ENCODE peak calls at places on chromosomes 13 and 19, in six cellular contexts. I, F, G, E, D and V are unnamed samples.

GRCh38 chr19:280541-281007 is 10.6 kb downstream of the PLPP2 start:
- DNase-seq in I (no peak), G (no peak), D (no peak), F (no peak), E (no peak), V (no peak)

GRCh38 chr13:110042253-110042652 is 255.9 kb upstream of the IRS2 start:
- DNase-seq in I (no peak), E (no peak), F (no peak), D (no peak), G (no peak), V (no peak)

GRCh38 chr13:42494157-42494556 is 79.8 kb upstream of the TNFSF11 start:
- DNase-seq in I (no peak), D (no peak), G (no peak), E (no peak), F (no peak), V (no peak)

GRCh38 chr19:48633148-48634035 is 3.8 kb downstream of the DBP start:
- DNase-seq in E (no peak), D (no peak), G (no peak), I (no peak), F (peak), V (no peak)

GRCh38 chr19:4061683-4062575 is 4.8 kb downstream of the ZBTB7A start:
- DNase-seq in G (no peak), E (no peak), I (no peak), F (peak), D (no peak), V (no peak)

GRCh38 chr19:2517881-2518601 is 42.1 kb downstream of the GADD45B start:
- DNase-seq in D (peak), G (no peak), F (no peak), E (no peak), I (no peak), V (no peak)

GRCh38 chr13:73625562-73626339 is 508.5 kb downstream of the KLF12 start:
- DNase-seq in I (no peak), D (peak), G (no peak), E (no peak), F (no peak), V (no peak)

GRCh38 chr19:50969413-50969760 is at the start of gene KLK6:
- DNase-seq in I (peak), F (peak), D (no peak), E (peak), G (no peak), V (no peak)

GRCh38 chr13:24106429-24106828 is 54.1 kb upstream of the SPATA13 start:
- DNase-seq in D (no peak), F (no peak), E (no peak), I (no peak), G (no peak), V (no peak)

GRCh38 chr19:42122691-42123607 is 9.3 kb downstream of the POU2F2 start:
- DNase-seq in G (no peak), D (no peak), I (no peak), E (no peak), F (no peak), V (no peak)

GRCh38 chr19:6393074-6393981 is at the start of gene GTF2F1:
- DNase-seq in F (peak), E (peak), I (peak), G (peak), D (peak), V (peak)

GRCh38 chr13:112588490-112589297 is 741 bp upstream of the TUBGCP3 start:
- DNase-seq in E (no peak), F (no peak), G (no peak), I (no peak), D (no peak), V (no peak)

GRCh38 chr19:12937243-12938053 is 961 bp upstream of the CALR start:
- DNase-seq in E (no peak), F (no peak), G (no peak), I (peak), D (no peak), V (no peak)

GRCh38 chr13:33639158-33639557 is 178.8 kb upstream of the RFC3 start:
- DNase-seq in G (peak), D (no peak), I (no peak), E (no peak), F (peak), V (no peak)

GRCh38 chr19:10517361-10517759 is at the start of gene S1PR5:
- DNase-seq in F (no peak), D (no peak), G (no peak), E (no peak), I (no peak), V (no peak)

GRCh38 chr13:113406321-113407102 is 42.6 kb upstream of the GRTP1 start:
- DNase-seq in E (no peak), I (no peak), F (no peak), D (no peak), G (no peak), V (no peak)

GRCh38 chr13:103471896-103472295 is 405.7 kb upstream of the SLC10A2 start:
- DNase-seq in G (no peak), F (no peak), D (no peak), I (no peak), E (no peak), V (no peak)

GRCh38 chr13:40609972-40610726 is 56.3 kb downstream of the FOXO1 start:
- DNase-seq in G (no peak), I (no peak), E (peak), F (peak), D (no peak), V (no peak)

GRCh38 chr13:112616586-112617381 is 28.8 kb upstream of the TUBGCP3 start:
- DNase-seq in I (peak), D (no peak), E (no peak), G (no peak), F (peak), V (no peak)

GRCh38 chr19:48644355-48644754 is 1.6 kb downstream of the CA11 start:
- DNase-seq in G (no peak), E (no peak), D (no peak), I (no peak), F (no peak), V (no peak)

GRCh38 chr19:13037161-13037560 is 41.9 kb downstream of the NFIX start:
- DNase-seq in I (no peak), E (peak), G (no peak), D (no peak), F (peak), V (no peak)

GRCh38 chr19:31023038-31023437 is 326.2 kb downstream of the TSHZ3 start:
- DNase-seq in G (no peak), E (no peak), D (no peak), F (no peak), I (no peak), V (no peak)

GRCh38 chr19:48918801-48919247 is 14.7 kb upstream of the DHDH start:
- DNase-seq in E (no peak), G (no peak), I (peak), F (no peak), D (no peak), V (no peak)

GRCh38 chr19:33251076-33251475 is 25.4 kb upstream of the SLC7A10 start:
- DNase-seq in E (no peak), D (no peak), I (no peak), G (no peak), F (no peak), V (no peak)

GRCh38 chr13:112761701-112762689 is 72.2 kb downstream of the ATP11A start:
- DNase-seq in G (no peak), I (no peak), F (no peak), D (no peak), E (no peak), V (no peak)

GRCh38 chr19:5950744-5951143 is 27.2 kb downstream of the RANBP3 start:
- DNase-seq in I (no peak), F (no peak), E (no peak), G (no peak), D (no peak), V (no peak)

GRCh38 chr19:35213678-35214632 is 14.6 kb downstream of the FAM187B start:
- DNase-seq in E (peak), F (peak), G (no peak), D (peak), I (no peak), V (no peak)

GRCh38 chr13:41465215-41465907 is 8.0 kb downstream of the RGCC start:
- DNase-seq in F (peak), I (no peak), D (peak), E (peak), G (peak), V (no peak)

GRCh38 chr19:39362682-39363657 is 20.7 kb downstream of the SAMD4B start:
- DNase-seq in G (no peak), I (no peak), D (no peak), F (peak), E (peak), V (no peak)

GRCh38 chr19:17436094-17436873 is 12.2 kb downstream of the TMEM221 start:
- DNase-seq in I (no peak), F (no peak), D (no peak), E (no peak), G (no peak), V (no peak)

GRCh38 chr19:17445526-17446165 is 2.8 kb downstream of the TMEM221 start:
- DNase-seq in D (no peak), F (no peak), E (no peak), I (no peak), G (no peak), V (no peak)

GRCh38 chr19:17436874-17437267 is 11.6 kb downstream of the TMEM221 start:
- DNase-seq in I (no peak), E (no peak), D (no peak), G (no peak), F (no peak), V (no peak)

GRCh38 chr19:17441241-17442135 is 7.0 kb downstream of the TMEM221 start:
- DNase-seq in D (peak), G (no peak), E (peak), I (peak), F (no peak), V (no peak)
- TF ChIP-seq CTCF in D (peak), G (peak), E (peak), I (peak), F (peak), V (peak)

DNA sequence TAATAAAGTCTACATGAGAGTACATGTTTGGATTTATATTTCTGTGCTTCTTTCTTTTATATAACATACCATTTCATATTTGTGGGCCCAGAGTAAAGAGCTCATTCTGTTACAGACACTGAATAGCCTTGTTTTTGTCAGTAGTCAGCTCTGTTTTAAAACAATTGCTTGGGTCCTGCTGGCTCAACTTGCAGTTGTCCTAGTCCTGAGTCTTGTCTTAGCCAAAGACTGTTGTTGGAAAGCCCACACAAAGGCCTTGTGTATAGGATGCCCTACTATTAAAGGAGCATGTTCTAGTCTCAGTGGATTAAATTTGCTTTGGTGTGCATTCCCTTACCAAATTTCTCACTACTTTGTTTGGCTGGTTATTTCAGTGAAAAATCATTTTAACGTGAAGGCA is 3.8 kb upstream of the KCNRG start:
- DNase-seq in E (no peak), I (no peak), D (no peak), F (no peak), G (no peak), V (no peak)
- TF ChIP-seq CTCF in E (no peak), I (no peak), D (no peak), F (no peak), G (no peak), V (no peak)

GRCh38 chr19:18725755-18726416 is 42.4 kb downstream of the CRTC1 start:
- DNase-seq in F (no peak), E (no peak), G (no peak), D (no peak), I (no peak), V (no peak)
- TF ChIP-seq CTCF in F (no peak), E (no peak), G (no peak), D (no peak), I (no peak), V (no peak)

DNA sequence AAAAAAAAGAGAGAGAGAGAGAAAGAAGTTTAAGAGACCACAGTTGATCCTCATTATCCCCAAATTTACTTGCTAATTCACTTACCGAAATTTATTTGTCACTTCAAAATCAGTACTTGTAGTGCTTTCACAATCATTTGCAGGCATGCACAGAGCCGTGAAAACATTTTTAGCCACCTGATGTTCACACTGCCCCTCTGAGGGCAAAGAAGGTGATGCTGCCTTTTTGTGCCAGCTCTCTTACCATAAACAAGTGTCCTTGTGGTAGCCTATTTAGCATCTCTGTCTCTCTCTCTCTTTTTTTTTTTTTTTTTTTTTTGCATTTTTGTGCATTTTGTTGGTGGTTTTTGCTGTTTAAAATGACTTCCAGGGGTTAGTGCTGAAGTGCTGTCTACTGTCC is 24.0 kb upstream of the CASP14 start:
- DNase-seq in D (no peak), I (no peak), F (no peak), E (peak), G (no peak), V (no peak)
- TF ChIP-seq CTCF in D (no peak), I (peak), F (peak), E (no peak), G (no peak), V (no peak)

GRCh38 chr13:99528547-99528946 is 27.3 kb downstream of the TM9SF2 start:
- DNase-seq in I (no peak), E (no peak), G (no peak), D (no peak), F (no peak), V (no peak)
- TF ChIP-seq CTCF in I (peak), E (no peak), G (peak), D (peak), F (no peak), V (peak)

GRCh38 chr19:18280247-18281081 is 958 bp downstream of the JUND start:
- DNase-seq in E (peak), G (no peak), D (peak), F (peak), I (peak), V (no peak)

GRCh38 chr19:18282788-18283141 is 1.3 kb upstream of the JUND start:
- DNase-seq in D (no peak), I (no peak), E (no peak), F (no peak), G (no peak), V (no peak)

GRCh38 chr19:18282021-18282787 is 782 bp upstream of the JUND start:
- DNase-seq in G (peak), F (peak), I (no peak), D (no peak), E (no peak), V (no peak)

GRCh38 chr19:18279516-18280246 is 1.7 kb downstream of the JUND start:
- DNase-seq in F (peak), G (peak), I (peak), D (peak), E (peak), V (peak)

DNA sequence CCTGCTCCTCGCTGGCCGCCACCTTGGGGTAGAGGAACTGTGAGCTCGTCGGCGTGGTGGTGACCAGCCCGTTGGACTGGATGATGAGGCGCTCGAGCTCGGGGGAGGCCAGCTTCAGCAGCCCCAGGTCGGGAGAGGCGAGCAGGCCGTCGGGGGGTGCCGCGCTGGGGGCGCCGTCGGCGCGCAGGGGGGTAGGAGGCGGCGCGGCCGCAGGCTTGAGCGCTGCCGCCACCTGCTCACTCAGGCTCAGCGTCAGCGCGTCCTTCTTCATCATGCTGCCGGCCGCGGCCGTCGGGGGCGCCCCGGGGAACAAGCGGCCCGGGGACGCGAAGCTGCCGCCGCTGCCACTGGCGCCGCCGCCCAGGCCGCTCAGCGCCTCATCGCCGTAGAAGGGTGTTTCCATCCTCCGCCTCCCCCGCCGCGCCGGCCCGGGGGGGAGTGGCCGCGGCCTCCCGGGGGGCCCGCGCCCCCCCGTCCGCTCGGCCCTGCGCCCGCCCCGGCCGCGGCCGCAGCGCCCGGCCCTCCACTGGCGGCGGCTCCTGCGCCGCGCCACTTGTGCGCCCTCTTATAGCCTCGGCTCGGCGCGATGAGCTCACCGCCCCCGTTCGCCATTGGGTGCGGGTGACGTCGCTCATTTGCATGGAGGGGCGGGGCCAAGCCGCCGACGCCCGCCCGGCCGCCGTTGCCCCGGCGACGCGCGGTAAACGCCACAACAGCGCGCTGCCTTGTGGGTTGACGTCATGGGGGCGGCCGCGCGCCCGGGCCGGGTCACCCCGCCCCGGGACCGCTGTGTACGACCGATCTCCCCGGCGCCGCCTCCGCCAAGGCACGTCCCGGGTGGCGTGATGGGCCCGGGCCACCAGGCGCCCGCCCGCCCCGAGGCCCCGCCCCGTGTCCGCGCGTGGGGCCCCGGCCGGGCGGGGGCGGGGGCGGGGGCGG is at the start of gene JUND:
- DNase-seq in G (peak), I (peak), F (peak), D (peak), E (peak), V (peak)
- TF ChIP-seq CTCF in G (no peak), I (no peak), F (no peak), D (no peak), E (no peak), V (no peak)

DNA sequence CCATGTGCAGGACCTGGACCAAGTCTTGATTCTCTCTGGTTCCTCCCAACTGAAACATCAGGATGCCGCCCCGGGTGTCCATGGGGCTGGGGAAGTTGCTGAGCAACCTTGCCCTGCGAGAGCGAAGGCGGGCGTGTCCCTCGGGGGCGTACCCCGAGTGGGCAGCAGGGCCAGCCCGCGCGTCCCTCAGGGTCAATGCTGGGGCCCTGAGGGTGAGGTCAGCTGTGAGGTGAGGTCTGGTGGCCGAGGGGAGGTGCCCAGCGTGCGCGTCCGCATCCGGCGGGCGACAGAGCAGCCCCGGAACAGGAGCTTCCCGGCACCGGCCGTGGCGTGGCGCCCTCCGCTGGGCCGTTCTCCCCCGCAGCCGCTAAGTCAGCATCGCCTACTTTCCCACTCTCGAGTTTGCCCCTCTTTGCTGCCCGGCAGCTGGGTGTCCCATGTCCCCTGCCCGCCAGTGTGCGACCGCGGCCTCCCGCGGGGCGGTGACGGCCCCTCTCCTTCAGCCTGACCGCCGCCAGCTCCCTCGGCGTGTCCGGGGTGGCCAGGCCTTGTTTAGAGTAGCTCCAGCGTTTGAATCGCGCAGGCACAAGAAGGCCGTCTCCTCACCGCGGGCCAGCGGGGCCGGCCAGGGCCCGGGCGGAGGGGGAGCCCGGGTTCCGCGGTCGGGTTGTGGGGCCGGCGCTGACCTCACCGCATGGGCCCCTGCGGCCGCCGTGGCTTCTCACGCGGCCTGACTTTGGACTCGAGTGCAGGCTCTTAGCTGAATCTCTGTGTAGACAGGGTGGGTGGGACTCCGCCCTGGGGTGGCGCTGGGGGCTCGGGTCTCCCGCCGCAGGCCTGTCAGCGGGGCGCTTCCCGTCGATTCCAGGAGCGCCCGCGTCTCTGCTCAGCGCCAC is 33.0 kb downstream of the GJA3 start:
- DNase-seq in G (no peak), D (peak), E (no peak), F (no peak), I (peak), V (no peak)
- TF ChIP-seq CTCF in G (peak), D (peak), E (peak), F (peak), I (peak), V (peak)